ENCODE peak calls at places on chromosomes 4 and X, in six cellular contexts. T, U, Q, R, X and O are unnamed samples.
A peak's percentile ranks its signal among the peaks of the same experiment; 100 is the strongest.

GRCh38 chrX:64642482-64642881 is 247.2 kb upstream of the MTMR8 start:
- DNase-seq in U (no peak), T (no peak), R (no peak), X (peak; percentile 1), Q (no peak), O (no peak)

GRCh38 chr4:87734936-87735335 is 64.4 kb upstream of the IBSP start:
- DNase-seq in U (no peak), R (no peak), X (no peak), T (no peak), Q (no peak), O (no peak)

GRCh38 chr4:1753256-1753655 is 31.9 kb downstream of the TACC3 start:
- DNase-seq in Q (no peak), R (no peak), X (no peak), T (no peak), U (no peak), O (no peak)

GRCh38 chr4:124409044-124409443 is 303.5 kb downstream of the ANKRD50 start:
- DNase-seq in X (peak; percentile 53), R (peak; percentile 39), Q (no peak), T (no peak), U (no peak), O (no peak)

GRCh38 chr4:153065286-153065685 is 129.2 kb downstream of the FHDC1 start:
- DNase-seq in R (no peak), X (no peak), T (no peak), Q (no peak), U (no peak), O (no peak)

GRCh38 chrX:101415180-101416130 is 7.4 kb downstream of the HNRNPH2 start:
- DNase-seq in R (peak; percentile 84), T (no peak), X (peak; percentile 84), Q (peak; percentile 31), U (peak; percentile 85), O (peak; percentile 46)

GRCh38 chrX:118654331-118654730 is 73.1 kb upstream of the IL13RA1 start:
- DNase-seq in X (no peak), T (no peak), R (no peak), Q (no peak), U (no peak), O (no peak)

GRCh38 chr4:80125252-80126177 is 52.5 kb upstream of the ANTXR2 start:
- DNase-seq in R (peak; percentile 50), U (peak; percentile 30), T (no peak), X (peak; percentile 48), Q (no peak), O (no peak)

GRCh38 chr4:78951862-78952472 is 12.7 kb upstream of the PAQR3 start:
- DNase-seq in X (peak; percentile 79), Q (no peak), T (no peak), R (peak; percentile 45), U (peak; percentile 56), O (peak; percentile 20)

GRCh38 chrX:18390941-18391538 is 34.4 kb upstream of the CDKL5 start:
- DNase-seq in Q (peak; percentile 31), R (peak; percentile 63), X (peak; percentile 85), T (no peak), U (peak; percentile 58), O (peak; percentile 35)

GRCh38 chr4:185115827-185116232 is 27.2 kb upstream of the SLC25A4 start:
- DNase-seq in R (peak; percentile 94), Q (peak; percentile 89), U (peak; percentile 89), T (no peak), X (peak; percentile 90), O (no peak)

GRCh38 chrX:111180750-111181240 is 84.8 kb downstream of the PAK3 start:
- DNase-seq in X (no peak), U (no peak), T (no peak), R (no peak), Q (no peak), O (no peak)

GRCh38 chr4:172900880-172901279 is 267.7 kb upstream of the GALNT7 start:
- DNase-seq in T (no peak), X (peak; percentile 96), R (no peak), U (no peak), Q (no peak), O (no peak)

GRCh38 chr4:162939086-162939485 is 227.6 kb downstream of the NAF1 start:
- DNase-seq in U (no peak), X (no peak), T (no peak), Q (no peak), R (no peak), O (no peak)

GRCh38 chr4:97349468-97350186 is 793.6 kb downstream of the STPG2 start:
- DNase-seq in U (no peak), Q (no peak), T (no peak), R (no peak), X (no peak), O (no peak)

GRCh38 chr4:19791422-19792113 is 460.1 kb upstream of the SLIT2 start:
- DNase-seq in U (no peak), X (no peak), T (no peak), Q (no peak), R (peak; percentile 20), O (no peak)

GRCh38 chrX:74371399-74371798 is 49.9 kb upstream of the SLC16A2 start:
- DNase-seq in T (no peak), R (peak; percentile 2), Q (no peak), X (no peak), U (peak; percentile 30), O (no peak)

GRCh38 chrX:12138366-12139313 is at the start of gene FRMPD4:
- DNase-seq in U (no peak), R (peak; percentile 24), Q (peak; percentile 67), X (peak; percentile 2), T (no peak), O (peak; percentile 31)

GRCh38 chr4:113094802-113095201 is 45.3 kb downstream of the ANK2 start:
- DNase-seq in R (no peak), X (peak; percentile 5), U (peak; percentile 18), T (no peak), Q (no peak), O (no peak)

GRCh38 chr4:52841707-52842456 is 20.2 kb upstream of the RASL11B start:
- DNase-seq in T (no peak), X (no peak), Q (no peak), U (peak; percentile 32), R (peak; percentile 19), O (no peak)
- H3K4ac ChIP-seq in T (no peak overlapping the region), X (peak overlapping the region; percentile 19), Q (no peak overlapping the region), U (no peak overlapping the region), R (peak overlapping the region; percentile 17), O (no peak overlapping the region)

DNA sequence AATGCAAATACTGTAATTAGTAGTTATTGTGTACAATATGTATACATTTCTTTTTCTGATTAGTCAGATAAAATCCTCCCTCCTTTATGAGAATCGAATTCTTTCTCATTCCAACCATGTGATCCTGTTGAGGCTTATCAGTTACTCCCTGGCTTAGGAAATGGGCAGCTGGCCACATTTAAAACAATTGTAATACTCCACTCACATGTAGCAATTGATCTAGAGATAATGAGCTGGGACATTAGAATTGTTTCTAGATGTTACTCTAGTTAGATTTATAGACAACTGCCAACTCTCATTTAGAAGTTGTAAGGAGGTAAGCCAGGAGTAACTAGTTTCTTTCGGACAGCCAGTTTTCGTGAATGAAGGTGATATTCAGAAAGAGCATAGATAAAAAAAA is 859.3 kb upstream of the AADAT start:
- DNase-seq in Q (no peak), R (no peak), U (no peak), X (no peak), T (no peak), O (no peak)
- H4K91ac ChIP-seq in Q (no peak overlapping the region), R (no peak overlapping the region), U (no peak overlapping the region), X (no peak overlapping the region), T (no peak overlapping the region), O (no peak overlapping the region)

GRCh38 chr4:72902354-72902753 is 167.2 kb downstream of the COX18 start:
- DNase-seq in R (no peak), U (no peak), T (no peak), X (no peak), Q (no peak), O (no peak)

GRCh38 chr4:72899214-72899613 is 170.3 kb downstream of the COX18 start:
- DNase-seq in Q (no peak), T (no peak), X (peak; percentile 99), R (no peak), U (no peak), O (no peak)

GRCh38 chr4:72899621-72900020 is 169.9 kb downstream of the COX18 start:
- DNase-seq in X (peak; percentile 95), U (no peak), T (no peak), Q (no peak), R (no peak), O (no peak)

GRCh38 chr4:72896515-72896914 is 173.0 kb downstream of the COX18 start:
- DNase-seq in Q (no peak), U (peak; percentile 79), X (peak; percentile 92), T (no peak), R (peak; percentile 78), O (no peak)

GRCh38 chr4:72900952-72901351 is 168.6 kb downstream of the COX18 start:
- DNase-seq in X (peak; percentile 83), T (no peak), R (peak; percentile 16), U (no peak), Q (no peak), O (no peak)
- H3K4ac ChIP-seq in X (no peak overlapping the region), T (no peak overlapping the region), R (no peak overlapping the region), U (no peak overlapping the region), Q (no peak overlapping the region), O (no peak overlapping the region)

GRCh38 chr4:108204518-108204917 is 35.8 kb upstream of the LEF1 start:
- DNase-seq in T (no peak), X (no peak), R (no peak), Q (no peak), U (peak; percentile 34), O (no peak)

GRCh38 chr4:108201774-108202173 is 33.0 kb upstream of the LEF1 start:
- DNase-seq in U (no peak), Q (no peak), X (no peak), R (no peak), T (no peak), O (no peak)

GRCh38 chr4:108203377-108203776 is 34.6 kb upstream of the LEF1 start:
- DNase-seq in R (no peak), Q (no peak), X (no peak), T (no peak), U (no peak), O (no peak)

GRCh38 chr4:108209489-108209888 is 40.8 kb upstream of the LEF1 start:
- DNase-seq in U (no peak), T (no peak), Q (no peak), R (no peak), X (no peak), O (no peak)

GRCh38 chr4:108205859-108206258 is 37.1 kb upstream of the LEF1 start:
- DNase-seq in U (no peak), Q (no peak), R (no peak), X (no peak), T (no peak), O (no peak)
- H4K91ac ChIP-seq in U (no peak overlapping the region), Q (no peak overlapping the region), R (no peak overlapping the region), X (no peak overlapping the region), T (no peak overlapping the region), O (no peak overlapping the region)